ENCODE peak calls at places on chromosomes 5 and 9, in nine cellular contexts. One of them, this sample, is unnamed.

GRCh38 chr9:69081261-69081660 is 45.7 kb downstream of the FXN start:
- DNase-seq in heart right ventricle: no peak
- DNase-seq in tibial artery: no peak
- DNase-seq in fibroblast of lung: peak; percentile 56
- DNase-seq in AG04450: no peak
- DNase-seq in HepG2: no peak
- DNase-seq in MM.1S: no peak
- DNase-seq in left lung: no peak
- DNase-seq in thyroid gland: no peak
- DNase-seq in this sample: no peak

GRCh38 chr9:87657893-87658292 is 68.0 kb upstream of the CTSL start:
- DNase-seq in heart right ventricle: no peak
- DNase-seq in tibial artery: no peak
- DNase-seq in fibroblast of lung: no peak
- DNase-seq in AG04450: no peak
- DNase-seq in HepG2: no peak
- DNase-seq in MM.1S: no peak
- DNase-seq in left lung: no peak
- DNase-seq in thyroid gland: no peak
- DNase-seq in this sample: no peak

GRCh38 chr9:125329978-125330377 is 68.4 kb downstream of the GAPVD1 start:
- DNase-seq in heart right ventricle: no peak
- DNase-seq in tibial artery: no peak
- DNase-seq in fibroblast of lung: no peak
- DNase-seq in AG04450: no peak
- DNase-seq in HepG2: no peak
- DNase-seq in MM.1S: no peak
- DNase-seq in left lung: no peak
- DNase-seq in thyroid gland: no peak
- DNase-seq in this sample: no peak

GRCh38 chr5:29780401-29780800 is 1413.1 kb upstream of the CDH6 start:
- DNase-seq in heart right ventricle: no peak
- DNase-seq in tibial artery: no peak
- DNase-seq in fibroblast of lung: no peak
- DNase-seq in AG04450: no peak
- DNase-seq in HepG2: peak; percentile 89
- DNase-seq in MM.1S: no peak
- DNase-seq in left lung: no peak
- DNase-seq in thyroid gland: no peak
- DNase-seq in this sample: no peak

GRCh38 chr5:124372457-124372856 is 374.0 kb downstream of the ZNF608 start:
- DNase-seq in heart right ventricle: no peak
- DNase-seq in tibial artery: no peak
- DNase-seq in fibroblast of lung: no peak
- DNase-seq in AG04450: no peak
- DNase-seq in HepG2: no peak
- DNase-seq in MM.1S: no peak
- DNase-seq in left lung: no peak
- DNase-seq in thyroid gland: no peak
- DNase-seq in this sample: no peak

GRCh38 chr9:33988219-33988890 is 60.3 kb downstream of the UBAP2 start:
- DNase-seq in heart right ventricle: no peak
- DNase-seq in tibial artery: no peak
- DNase-seq in fibroblast of lung: no peak
- DNase-seq in AG04450: no peak
- DNase-seq in HepG2: no peak
- DNase-seq in MM.1S: peak; percentile 94
- DNase-seq in left lung: no peak
- DNase-seq in thyroid gland: no peak
- DNase-seq in this sample: no peak

GRCh38 chr9:124768778-124769350 is 2.2 kb downstream of the NR6A1 start:
- DNase-seq in heart right ventricle: no peak
- DNase-seq in tibial artery: no peak
- DNase-seq in fibroblast of lung: peak; percentile 56
- DNase-seq in AG04450: no peak
- DNase-seq in HepG2: no peak
- DNase-seq in MM.1S: no peak
- DNase-seq in left lung: no peak
- DNase-seq in thyroid gland: no peak
- DNase-seq in this sample: no peak

GRCh38 chr9:14366071-14366470 is 52.1 kb upstream of the NFIB start:
- DNase-seq in heart right ventricle: peak; percentile 48
- DNase-seq in tibial artery: peak; percentile 70
- DNase-seq in fibroblast of lung: peak; percentile 97
- DNase-seq in AG04450: peak; percentile 82
- DNase-seq in HepG2: no peak
- DNase-seq in MM.1S: no peak
- DNase-seq in left lung: no peak
- DNase-seq in thyroid gland: no peak
- DNase-seq in this sample: no peak

GRCh38 chr5:148846930-148847329 is 20.5 kb downstream of the ADRB2 start:
- DNase-seq in heart right ventricle: no peak
- DNase-seq in tibial artery: no peak
- DNase-seq in fibroblast of lung: no peak
- DNase-seq in AG04450: no peak
- DNase-seq in HepG2: no peak
- DNase-seq in MM.1S: no peak
- DNase-seq in left lung: no peak
- DNase-seq in thyroid gland: no peak
- DNase-seq in this sample: no peak

GRCh38 chr5:99122976-99123375 is 194.2 kb upstream of the CHD1 start:
- DNase-seq in heart right ventricle: no peak
- DNase-seq in tibial artery: no peak
- DNase-seq in fibroblast of lung: no peak
- DNase-seq in AG04450: no peak
- DNase-seq in HepG2: no peak
- DNase-seq in MM.1S: no peak
- DNase-seq in left lung: no peak
- DNase-seq in thyroid gland: no peak
- DNase-seq in this sample: no peak

GRCh38 chr9:105233836-105234235 is 10.6 kb upstream of the SLC44A1 start:
- DNase-seq in heart right ventricle: no peak
- DNase-seq in tibial artery: no peak
- DNase-seq in fibroblast of lung: peak; percentile 53
- DNase-seq in AG04450: no peak
- DNase-seq in HepG2: no peak
- DNase-seq in MM.1S: no peak
- DNase-seq in left lung: no peak
- DNase-seq in thyroid gland: no peak
- DNase-seq in this sample: no peak

GRCh38 chr9:116238225-116238624 is 84.6 kb downstream of the PAPPA start:
- DNase-seq in heart right ventricle: no peak
- DNase-seq in tibial artery: no peak
- DNase-seq in fibroblast of lung: peak; percentile 83
- DNase-seq in AG04450: peak; percentile 67
- DNase-seq in HepG2: no peak
- DNase-seq in MM.1S: no peak
- DNase-seq in left lung: no peak
- DNase-seq in thyroid gland: no peak
- DNase-seq in this sample: no peak

GRCh38 chr5:55903121-55903701 is 52.1 kb downstream of the IL31RA start:
- DNase-seq in heart right ventricle: no peak
- DNase-seq in tibial artery: no peak
- DNase-seq in fibroblast of lung: peak; percentile 11
- DNase-seq in AG04450: no peak
- DNase-seq in HepG2: no peak
- DNase-seq in MM.1S: no peak
- DNase-seq in left lung: no peak
- DNase-seq in thyroid gland: no peak
- DNase-seq in this sample: no peak

GRCh38 chr5:158155811-158156495 is 297.0 kb upstream of the CLINT1 start:
- DNase-seq in heart right ventricle: no peak
- DNase-seq in tibial artery: no peak
- DNase-seq in fibroblast of lung: no peak
- DNase-seq in AG04450: no peak
- DNase-seq in HepG2: no peak
- DNase-seq in MM.1S: no peak
- DNase-seq in left lung: no peak
- DNase-seq in thyroid gland: no peak
- DNase-seq in this sample: no peak

GRCh38 chr5:124172389-124173003 is 573.9 kb downstream of the ZNF608 start:
- DNase-seq in heart right ventricle: no peak
- DNase-seq in tibial artery: no peak
- DNase-seq in fibroblast of lung: no peak
- DNase-seq in AG04450: no peak
- DNase-seq in HepG2: no peak
- DNase-seq in MM.1S: no peak
- DNase-seq in left lung: no peak
- DNase-seq in thyroid gland: no peak
- DNase-seq in this sample: no peak

GRCh38 chr5:160054047-160054446 is 45.1 kb downstream of the TTC1 start:
- DNase-seq in heart right ventricle: no peak
- DNase-seq in tibial artery: no peak
- DNase-seq in fibroblast of lung: no peak
- DNase-seq in AG04450: peak; percentile 8
- DNase-seq in HepG2: no peak
- DNase-seq in MM.1S: no peak
- DNase-seq in left lung: no peak
- DNase-seq in thyroid gland: no peak
- DNase-seq in this sample: no peak

DNA sequence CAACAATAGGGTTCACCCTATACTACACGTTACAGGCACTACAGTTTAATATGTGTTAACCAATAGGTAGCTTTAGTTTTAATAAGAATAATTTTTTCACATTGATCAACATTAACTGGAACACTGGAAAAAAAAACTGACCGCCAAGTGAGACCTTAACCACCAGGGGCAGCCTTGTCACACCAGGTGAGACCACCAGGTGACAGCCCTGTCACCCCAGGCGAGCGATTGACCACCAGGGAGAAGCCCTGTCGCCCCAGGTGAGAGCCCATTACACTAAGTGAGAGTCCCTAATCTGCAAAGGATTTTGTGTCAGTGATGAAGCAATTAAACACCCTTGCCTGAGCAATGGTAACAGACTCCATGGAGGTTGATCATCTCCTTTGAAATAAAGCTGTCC is 75.4 kb upstream of the SYK start:
- DNase-seq in heart right ventricle: no peak
- DNase-seq in tibial artery: no peak
- DNase-seq in fibroblast of lung: no peak
- DNase-seq in AG04450: no peak
- DNase-seq in HepG2: peak; percentile 6
- DNase-seq in MM.1S: no peak
- DNase-seq in left lung: no peak
- DNase-seq in thyroid gland: no peak
- DNase-seq in this sample: no peak
- TF ChIP-seq CTCF in heart right ventricle: no peak
- TF ChIP-seq CTCF in tibial artery: no peak
- TF ChIP-seq CTCF in fibroblast of lung: no peak
- TF ChIP-seq CTCF in AG04450: no peak
- TF ChIP-seq CTCF in HepG2: no peak
- TF ChIP-seq CTCF in MM.1S: peak; percentile 40
- TF ChIP-seq CTCF in left lung: no peak
- TF ChIP-seq CTCF in thyroid gland: peak; percentile 13
- TF ChIP-seq CTCF in this sample: no peak

GRCh38 chr5:174431504-174431903 is 292.9 kb upstream of the MSX2 start:
- DNase-seq in heart right ventricle: no peak
- DNase-seq in tibial artery: no peak
- DNase-seq in fibroblast of lung: no peak
- DNase-seq in AG04450: no peak
- DNase-seq in HepG2: no peak
- DNase-seq in MM.1S: no peak
- DNase-seq in left lung: no peak
- DNase-seq in thyroid gland: no peak
- DNase-seq in this sample: no peak
- H3K9me3 ChIP-seq in heart right ventricle: no peaks in the 10 kb centered on the region
- H3K9me3 ChIP-seq in tibial artery: no peaks in the 10 kb centered on the region
- H3K9me3 ChIP-seq in fibroblast of lung: no peaks in the 10 kb centered on the region
- H3K9me3 ChIP-seq in AG04450: no peaks in the 10 kb centered on the region
- H3K9me3 ChIP-seq in HepG2: no peaks in the 10 kb centered on the region
- H3K9me3 ChIP-seq in MM.1S: no peaks in the 10 kb centered on the region
- H3K9me3 ChIP-seq in left lung: no peaks in the 10 kb centered on the region
- H3K9me3 ChIP-seq in thyroid gland: no peaks in the 10 kb centered on the region
- H3K9me3 ChIP-seq in this sample: no peaks in the 10 kb centered on the region

GRCh38 chr5:43155394-43156096 is 34.8 kb downstream of the ZNF131 start:
- DNase-seq in heart right ventricle: no peak
- DNase-seq in tibial artery: no peak
- DNase-seq in fibroblast of lung: no peak
- DNase-seq in AG04450: no peak
- DNase-seq in HepG2: no peak
- DNase-seq in MM.1S: no peak
- DNase-seq in left lung: no peak
- DNase-seq in thyroid gland: no peak
- DNase-seq in this sample: no peak
- TF ChIP-seq CTCF in heart right ventricle: no peak
- TF ChIP-seq CTCF in tibial artery: no peak
- TF ChIP-seq CTCF in fibroblast of lung: no peak
- TF ChIP-seq CTCF in AG04450: no peak
- TF ChIP-seq CTCF in HepG2: no peak
- TF ChIP-seq CTCF in MM.1S: no peak
- TF ChIP-seq CTCF in left lung: no peak
- TF ChIP-seq CTCF in thyroid gland: no peak
- TF ChIP-seq CTCF in this sample: no peak

GRCh38 chr9:138075961-138076649 is 198.5 kb downstream of the CACNA1B start:
- DNase-seq in heart right ventricle: no peak
- DNase-seq in tibial artery: no peak
- DNase-seq in fibroblast of lung: no peak
- DNase-seq in AG04450: no peak
- DNase-seq in HepG2: no peak
- DNase-seq in MM.1S: no peak
- DNase-seq in left lung: no peak
- DNase-seq in thyroid gland: no peak
- DNase-seq in this sample: peak; percentile 10

GRCh38 chr9:138077898-138078540 is 200.4 kb downstream of the CACNA1B start:
- DNase-seq in heart right ventricle: no peak
- DNase-seq in tibial artery: no peak
- DNase-seq in fibroblast of lung: no peak
- DNase-seq in AG04450: no peak
- DNase-seq in HepG2: no peak
- DNase-seq in MM.1S: no peak
- DNase-seq in left lung: no peak
- DNase-seq in thyroid gland: no peak
- DNase-seq in this sample: peak; percentile 3

GRCh38 chr9:138075496-138075895 is 197.9 kb downstream of the CACNA1B start:
- DNase-seq in heart right ventricle: no peak
- DNase-seq in tibial artery: no peak
- DNase-seq in fibroblast of lung: no peak
- DNase-seq in AG04450: no peak
- DNase-seq in HepG2: no peak
- DNase-seq in MM.1S: no peak
- DNase-seq in left lung: peak; percentile 49
- DNase-seq in thyroid gland: no peak
- DNase-seq in this sample: peak; percentile 12

GRCh38 chr9:138076650-138077009 is 199.0 kb downstream of the CACNA1B start:
- DNase-seq in heart right ventricle: no peak
- DNase-seq in tibial artery: no peak
- DNase-seq in fibroblast of lung: no peak
- DNase-seq in AG04450: no peak
- DNase-seq in HepG2: no peak
- DNase-seq in MM.1S: no peak
- DNase-seq in left lung: no peak
- DNase-seq in thyroid gland: no peak
- DNase-seq in this sample: peak; percentile 6

DNA sequence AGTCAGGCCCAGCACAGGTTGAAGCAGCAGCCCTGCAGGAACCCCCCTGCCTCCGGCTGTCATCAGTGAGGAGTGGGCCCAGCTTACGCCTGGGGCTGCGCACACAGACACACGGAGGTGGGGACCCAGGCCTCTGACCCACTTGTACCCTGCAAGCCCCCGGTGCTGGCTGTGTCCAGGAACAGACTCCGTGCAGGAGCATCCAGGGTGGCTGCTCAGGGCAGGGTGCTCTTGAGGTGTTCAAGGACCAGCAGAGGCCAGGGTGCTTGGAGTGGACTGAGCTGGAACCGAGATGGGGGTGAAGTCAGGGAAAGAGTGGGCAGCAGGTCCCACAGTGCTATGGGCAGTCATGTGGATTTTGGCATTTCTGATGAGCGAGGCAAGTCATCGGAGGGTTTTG is 199.5 kb downstream of the CACNA1B start:
- DNase-seq in heart right ventricle: no peak
- DNase-seq in tibial artery: no peak
- DNase-seq in fibroblast of lung: no peak
- DNase-seq in AG04450: no peak
- DNase-seq in HepG2: no peak
- DNase-seq in MM.1S: no peak
- DNase-seq in left lung: peak; percentile 40
- DNase-seq in thyroid gland: no peak
- DNase-seq in this sample: peak; percentile 8
- H3K9me3 ChIP-seq in heart right ventricle: no peaks in the 10 kb centered on the region
- H3K9me3 ChIP-seq in tibial artery: no peaks in the 10 kb centered on the region
- H3K9me3 ChIP-seq in fibroblast of lung: no peaks in the 10 kb centered on the region
- H3K9me3 ChIP-seq in AG04450: peaks cover 76% of the 10 kb centered on the region
- H3K9me3 ChIP-seq in HepG2: no peaks in the 10 kb centered on the region
- H3K9me3 ChIP-seq in MM.1S: no peaks in the 10 kb centered on the region
- H3K9me3 ChIP-seq in left lung: no peaks in the 10 kb centered on the region
- H3K9me3 ChIP-seq in thyroid gland: no peaks in the 10 kb centered on the region
- H3K9me3 ChIP-seq in this sample: no peaks in the 10 kb centered on the region

This sample was measured in testis.